ENCODE peak calls at places on chromosomes 4 and X, in nine cellular contexts. C is OCI-LY7, N is left ventricle myocardium inferior, E is GM23338, Z is neural crest cell, T is HL-60, V is cardiac muscle cell, Q is GM12865, X is tibial artery. P is an unnamed sample.
A peak's percentile ranks its signal among the peaks of the same experiment; 100 is the strongest.

GRCh38 chr4:76752911-76753494 is 144.9 kb downstream of the SOWAHB start:
- DNase-seq in T (no peak), V (peak; percentile 93), Z (no peak), X (peak; percentile 72), Q (no peak), N (no peak), E (no peak), C (no peak), P (no peak)

GRCh38 chrX:154655786-154656185 is 2.4 kb upstream of the CTAG2 start:
- DNase-seq in C (no peak), T (no peak), E (no peak), V (no peak), Q (no peak), X (no peak), Z (no peak), N (no peak), P (no peak)

GRCh38 chr4:8101796-8102355 is 56.7 kb downstream of the ABLIM2 start:
- DNase-seq in Z (no peak), E (no peak), N (no peak), V (no peak), T (no peak), X (no peak), Q (no peak), C (no peak), P (no peak)

GRCh38 chrX:110418857-110419249 is 60.2 kb downstream of the RTL9 start:
- DNase-seq in Q (no peak), E (no peak), Z (no peak), T (no peak), X (no peak), V (peak; percentile 67), N (no peak), C (no peak), P (no peak)

GRCh38 chr4:35559559-35560365 is 684.6 kb downstream of the ARAP2 start:
- DNase-seq in X (no peak), E (peak; percentile 48), Z (no peak), C (no peak), T (no peak), Q (no peak), N (no peak), V (no peak), P (no peak)

GRCh38 chr4:180766903-180767302 is 1476.3 kb upstream of the TENM3 start:
- DNase-seq in Z (no peak), V (no peak), X (no peak), C (no peak), N (no peak), Q (no peak), T (no peak), E (no peak), P (no peak)

GRCh38 chrX:94454606-94455005 is 780.6 kb downstream of the FAM133A start:
- DNase-seq in V (no peak), X (no peak), Q (no peak), T (no peak), E (peak; percentile 47), Z (no peak), C (no peak), N (no peak), P (no peak)

GRCh38 chr4:108008721-108009120 is 19.0 kb downstream of the HADH start:
- DNase-seq in V (no peak), Q (no peak), X (no peak), N (no peak), E (no peak), T (peak; percentile 49), C (no peak), Z (no peak), P (no peak)

GRCh38 chr4:21451032-21451431 is 497.5 kb downstream of the KCNIP4 start:
- DNase-seq in C (no peak), Z (no peak), X (no peak), N (no peak), T (no peak), Q (no peak), E (no peak), V (peak; percentile 1), P (no peak)

GRCh38 chr4:56746639-56747038 is 65.5 kb upstream of the HOPX start:
- DNase-seq in C (no peak), N (no peak), X (no peak), Q (no peak), Z (no peak), E (no peak), V (no peak), T (no peak), P (no peak)

GRCh38 chr4:15913631-15913970 is 24.9 kb downstream of the FGFBP1 start:
- DNase-seq in T (no peak), V (peak; percentile 95), X (no peak), Z (no peak), E (no peak), N (no peak), C (no peak), Q (no peak), P (no peak)

GRCh38 chr4:42617030-42617429 is 39.9 kb downstream of the ATP8A1 start:
- DNase-seq in C (no peak), E (no peak), Q (no peak), N (no peak), X (no peak), Z (no peak), V (no peak), T (no peak), P (no peak)

GRCh38 chr4:108192056-108192455 is 23.3 kb upstream of the LEF1 start:
- DNase-seq in E (no peak), V (no peak), N (no peak), C (no peak), T (no peak), Q (no peak), Z (no peak), X (no peak), P (no peak)

GRCh38 chrX:96453139-96453538 is 231.5 kb upstream of the DIAPH2 start:
- DNase-seq in C (no peak), N (no peak), E (no peak), V (no peak), Z (no peak), X (no peak), Q (peak; percentile 42), T (no peak), P (no peak)

GRCh38 chr4:114156371-114156770 is 176.9 kb upstream of the ARSJ start:
- DNase-seq in T (no peak), Q (no peak), X (no peak), N (no peak), Z (no peak), V (no peak), E (no peak), C (no peak), P (no peak)

DNA sequence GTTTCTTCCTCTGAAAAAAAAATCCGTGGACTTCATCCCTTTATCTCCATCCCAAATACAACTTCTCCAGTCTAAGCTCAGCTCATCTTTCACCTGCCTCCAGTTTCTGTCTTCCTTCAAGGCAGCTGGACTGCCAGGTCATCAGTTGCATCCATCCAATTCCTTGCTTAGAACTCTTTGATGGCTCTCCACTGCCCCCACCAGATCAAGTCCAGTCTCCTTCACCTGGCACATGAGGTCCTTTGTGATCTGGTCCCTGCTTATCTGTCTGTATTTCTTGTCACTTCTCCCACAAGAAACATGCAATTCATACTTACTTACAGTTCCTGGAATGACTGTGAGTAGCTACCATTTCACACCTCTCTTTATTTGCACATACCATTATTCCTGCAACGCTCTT is 33.8 kb downstream of the OTUD6A start:
- DNase-seq in X (no peak), E (peak; percentile 13), C (no peak), Z (no peak), T (no peak), Q (no peak), N (no peak), V (peak; percentile 46), P (no peak)
- TF ChIP-seq CTCF in X (no peak), E (peak; percentile 35), C (peak; percentile 14), Z (no peak), T (no peak), Q (no peak), N (peak; percentile 44), V (peak; percentile 40), P (no peak)

GRCh38 chr4:186981161-186981560 is 257.5 kb upstream of the FAT1 start:
- DNase-seq in N (no peak), X (no peak), C (no peak), T (no peak), E (no peak), Z (no peak), Q (no peak), V (peak; percentile 19), P (no peak)
- TF ChIP-seq CTCF in N (no peak), X (no peak), C (no peak), T (no peak), E (no peak), Z (no peak), Q (no peak), V (no peak), P (no peak)

GRCh38 chrX:104343408-104344129 is 88.8 kb upstream of the ESX1 start:
- DNase-seq in E (peak; percentile 91), X (no peak), Q (peak; percentile 42), N (no peak), V (peak; percentile 86), Z (peak; percentile 66), C (peak; percentile 46), T (no peak), P (peak; percentile 59)
- TF ChIP-seq CTCF in E (peak; percentile 54), X (no peak), Q (peak; percentile 37), N (peak; percentile 53), V (peak; percentile 55), Z (peak; percentile 63), C (peak; percentile 69), T (peak; percentile 19), P (peak; percentile 23)

DNA sequence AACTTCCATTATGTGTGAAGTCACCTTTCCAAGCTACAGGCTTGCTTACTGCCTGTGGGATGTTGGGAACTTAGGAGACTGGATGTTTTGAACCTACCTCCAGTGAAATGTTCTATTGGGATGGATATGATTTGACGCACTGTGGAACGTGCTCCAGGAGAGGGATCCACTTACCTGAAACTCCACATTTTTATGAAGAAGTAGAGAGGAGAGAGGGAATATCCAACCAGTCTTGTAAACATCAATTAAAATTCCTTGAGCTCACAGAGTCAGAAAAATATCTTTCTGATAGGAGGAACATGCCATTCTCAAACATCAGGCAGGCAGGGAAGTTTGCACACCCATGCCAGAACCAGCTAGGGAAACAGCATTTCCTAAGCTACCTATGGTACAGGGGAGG is 91.1 kb upstream of the MAOA start:
- DNase-seq in Q (no peak), X (no peak), C (no peak), V (no peak), T (no peak), N (no peak), Z (no peak), E (no peak), P (no peak)
- TF ChIP-seq CTCF in Q (no peak), X (no peak), C (no peak), V (no peak), T (no peak), N (no peak), Z (no peak), E (peak; percentile 18), P (no peak)

P was measured in activated CD8-positive, alpha-beta T cell treated with anti-CD3 and anti-CD28 coated beads for 36 hours.